ENCODE peak calls at places on chromosomes 4 and X, in ten cellular contexts. O, I, N, Y, M, Z, B, R, H and U are unnamed samples.
A peak's percentile ranks its signal among the peaks of the same experiment; 100 is the strongest.

GRCh38 chr4:78613522-78614311 is 62.1 kb downstream of the ANXA3 start:
- DNase-seq in O (peak; percentile 50), I (no peak), N (peak; percentile 24), Y (no peak), M (no peak), Z (no peak), B (no peak), R (no peak), H (no peak), U (peak; percentile 81)

GRCh38 chrX:21176927-21177571 is 197.2 kb upstream of the CNKSR2 start:
- DNase-seq in O (no peak), I (no peak), N (peak; percentile 87), Y (no peak), M (no peak), Z (no peak), B (no peak), R (no peak), H (no peak), U (no peak)

GRCh38 chr4:3046149-3046548 is 28.2 kb downstream of the HTT-AS start:
- DNase-seq in O (no peak), I (peak; percentile 88), N (no peak), Y (no peak), M (no peak), Z (no peak), B (no peak), R (no peak), H (no peak), U (peak; percentile 94)

GRCh38 chrX:139560221-139560620 is 29.7 kb downstream of the F9 start:
- DNase-seq in O (no peak), I (no peak), N (no peak), Y (no peak), M (peak; percentile 9), Z (no peak), B (no peak), R (no peak), H (no peak), U (no peak)

GRCh38 chr4:6613676-6614651 is 26.5 kb upstream of the MRFAP1 start:
- DNase-seq in O (no peak), I (no peak), N (no peak), Y (no peak), M (no peak), Z (no peak), B (no peak), R (no peak), H (no peak), U (no peak)

GRCh38 chrX:16002185-16002584 is 121.2 kb upstream of the GRPR start:
- DNase-seq in O (no peak), I (no peak), N (no peak), Y (no peak), M (no peak), Z (no peak), B (no peak), R (no peak), H (no peak), U (no peak)

GRCh38 chr4:27082786-27083185 is 222.1 kb downstream of the STIM2 start:
- DNase-seq in O (no peak), I (no peak), N (no peak), Y (no peak), M (no peak), Z (no peak), B (no peak), R (no peak), H (no peak), U (no peak)

GRCh38 chr4:184684491-184685189 is 35.1 kb downstream of the PRIMPOL start:
- DNase-seq in O (no peak), I (no peak), N (no peak), Y (no peak), M (peak; percentile 6), Z (no peak), B (no peak), R (peak; percentile 49), H (no peak), U (no peak)

GRCh38 chr4:79297029-79297428 is 28.8 kb downstream of the NAA11 start:
- DNase-seq in O (no peak), I (no peak), N (no peak), Y (no peak), M (no peak), Z (no peak), B (no peak), R (no peak), H (no peak), U (no peak)

GRCh38 chr4:38326499-38326898 is 337.5 kb upstream of the KLF3 start:
- DNase-seq in O (no peak), I (no peak), N (no peak), Y (no peak), M (no peak), Z (no peak), B (no peak), R (no peak), H (no peak), U (no peak)

GRCh38 chr4:5504486-5504885 is 203.9 kb downstream of the EVC2 start:
- DNase-seq in O (no peak), I (no peak), N (no peak), Y (no peak), M (no peak), Z (no peak), B (no peak), R (no peak), H (no peak), U (no peak)

GRCh38 chrX:78945186-78945912 is at the start of gene P2RY10:
- DNase-seq in O (peak; percentile 18), I (peak; percentile 76), N (no peak), Y (no peak), M (no peak), Z (no peak), B (no peak), R (no peak), H (no peak), U (peak; percentile 80)

GRCh38 chrX:24026403-24026801 is 584 bp downstream of the KLHL15 start:
- DNase-seq in O (no peak), I (no peak), N (no peak), Y (no peak), M (no peak), Z (peak; percentile 34), B (no peak), R (no peak), H (no peak), U (no peak)

GRCh38 chrX:7108995-7109634 is 38.4 kb upstream of the STS start:
- DNase-seq in O (no peak), I (peak; percentile 83), N (no peak), Y (no peak), M (peak; percentile 5), Z (no peak), B (no peak), R (no peak), H (no peak), U (no peak)

GRCh38 chr4:111537861-111538260 is 607.4 kb upstream of the FAM241A start:
- DNase-seq in O (no peak), I (no peak), N (no peak), Y (no peak), M (peak; percentile 60), Z (no peak), B (no peak), R (no peak), H (no peak), U (no peak)